ENCODE peak calls at places on chromosomes 4 and X, in ten cellular contexts. Z is Right ventricle myocardium inferior; O is GM04503; W is psoas muscle; N is right atrium auricular region; A is epithelial cell of esophagus; K is hepatocyte; V is dermis microvascular lymphatic vessel endothelial cell; J is AG10803; T is stimulated activated CD8-positive, alpha-beta memory T cell treated with anti-CD3 and anti-CD28 coated beads, Interleukin-12 subunit alpha, Interleukin-12 subunit beta, amount 100 ng/mL, for 1 hour. D is an unnamed sample.

GRCh38 chr4:2757426-2757825 is 1.3 kb upstream of the TNIP2 start:
- DNase-seq in Z (no peak), O (no peak), W (peak), N (no peak), A (no peak), K (no peak), V (no peak), J (no peak), T (no peak), D (no peak)

GRCh38 chr4:35525192-35525978 is 718.9 kb downstream of the ARAP2 start:
- DNase-seq in Z (no peak), O (no peak), W (no peak), N (no peak), A (peak), K (no peak), V (no peak), J (no peak), T (no peak), D (no peak)

GRCh38 chr4:48343531-48343930 is 2.2 kb downstream of the SLAIN2 start:
- DNase-seq in Z (no peak), O (no peak), W (no peak), N (no peak), A (peak), K (no peak), V (no peak), J (peak), T (no peak), D (peak)

GRCh38 chr4:8353912-8354453 is 84.4 kb downstream of the HTRA3 start:
- DNase-seq in Z (no peak), O (no peak), W (no peak), N (no peak), A (no peak), K (no peak), V (no peak), J (peak), T (no peak), D (peak)

GRCh38 chrX:120356084-120356483 is 5.8 kb upstream of the ATP1B4 start:
- DNase-seq in Z (no peak), O (no peak), W (no peak), N (no peak), A (no peak), K (no peak), V (no peak), J (no peak), T (no peak), D (no peak)

GRCh38 chrX:131854586-131854985 is 168.5 kb upstream of the STK26 start:
- DNase-seq in Z (no peak), O (no peak), W (no peak), N (no peak), A (peak), K (no peak), V (no peak), J (peak), T (no peak), D (peak)

GRCh38 chrX:65596270-65596669 is 61.7 kb upstream of the LAS1L start:
- DNase-seq in Z (no peak), O (no peak), W (no peak), N (no peak), A (peak), K (no peak), V (no peak), J (peak), T (peak), D (peak)

GRCh38 chrX:8868070-8868795 is 67.0 kb upstream of the FAM9A start:
- DNase-seq in Z (no peak), O (peak), W (no peak), N (no peak), A (peak), K (no peak), V (no peak), J (peak), T (no peak), D (peak)

GRCh38 chr4:188781655-188782054 is 642.4 kb downstream of the TRIML1 start:
- DNase-seq in Z (no peak), O (no peak), W (no peak), N (no peak), A (peak), K (peak), V (no peak), J (no peak), T (no peak), D (peak)

GRCh38 chr4:82618321-82618720 is 56.5 kb upstream of the TMEM150C start:
- DNase-seq in Z (no peak), O (no peak), W (no peak), N (no peak), A (no peak), K (no peak), V (no peak), J (peak), T (no peak), D (peak)

GRCh38 chrX:34656467-34656841 is 631 bp downstream of the TMEM47 start:
- DNase-seq in Z (no peak), O (no peak), W (no peak), N (no peak), A (no peak), K (peak), V (no peak), J (no peak), T (no peak), D (no peak)

GRCh38 chrX:120797201-120797938 is 78.3 kb downstream of the CT47B1 start:
- DNase-seq in Z (no peak), O (no peak), W (no peak), N (no peak), A (no peak), K (no peak), V (no peak), J (peak), T (no peak), D (peak)

GRCh38 chr4:184728858-184729257 is 5.0 kb downstream of the CENPU start:
- DNase-seq in Z (no peak), O (no peak), W (no peak), N (no peak), A (peak), K (no peak), V (no peak), J (no peak), T (no peak), D (peak)

GRCh38 chr4:124610214-124610613 is 102.3 kb downstream of the ANKRD50 start:
- DNase-seq in Z (no peak), O (no peak), W (no peak), N (no peak), A (peak), K (no peak), V (no peak), J (no peak), T (no peak), D (no peak)

GRCh38 chrX:56385336-56385735 is 153.2 kb downstream of the KLF8 start:
- DNase-seq in Z (no peak), O (no peak), W (no peak), N (no peak), A (no peak), K (no peak), V (no peak), J (no peak), T (no peak), D (no peak)

GRCh38 chr4:146256328-146256727 is 42.0 kb downstream of the REELD1 start:
- DNase-seq in Z (no peak), O (no peak), W (no peak), N (no peak), A (no peak), K (no peak), V (no peak), J (no peak), T (no peak), D (no peak)

GRCh38 chrX:23616361-23616760 is 50.9 kb upstream of the PRDX4 start:
- DNase-seq in Z (no peak), O (no peak), W (no peak), N (no peak), A (peak), K (peak), V (no peak), J (peak), T (no peak), D (peak)

GRCh38 chr4:32562010-32562409 is 1841.8 kb downstream of the PCDH7 start:
- DNase-seq in Z (no peak), O (no peak), W (no peak), N (no peak), A (no peak), K (no peak), V (no peak), J (no peak), T (no peak), D (no peak)

GRCh38 chr4:6372649-6373525 is 99.5 kb downstream of the PPP2R2C start:
- DNase-seq in Z (peak), O (no peak), W (peak), N (no peak), A (peak), K (peak), V (peak), J (peak), T (no peak), D (peak)

GRCh38 chrX:107971636-107972035 is 10.5 kb downstream of the TEX13B start:
- DNase-seq in Z (no peak), O (no peak), W (no peak), N (no peak), A (no peak), K (no peak), V (no peak), J (no peak), T (no peak), D (no peak)

GRCh38 chrX:72716766-72717165 is 2.7 kb upstream of the PHKA1 start:
- DNase-seq in Z (no peak), O (no peak), W (peak), N (no peak), A (peak), K (no peak), V (no peak), J (no peak), T (no peak), D (peak)

GRCh38 chrX:138481649-138482048 is 229.9 kb downstream of the FGF13 start:
- DNase-seq in Z (no peak), O (no peak), W (no peak), N (no peak), A (no peak), K (no peak), V (no peak), J (no peak), T (no peak), D (no peak)

GRCh38 chr4:135277116-135277979 is 1075.8 kb upstream of the PABPC4L start:
- DNase-seq in Z (no peak), O (no peak), W (no peak), N (no peak), A (peak), K (no peak), V (no peak), J (no peak), T (no peak), D (no peak)

GRCh38 chrX:9285342-9285771 is 179.5 kb upstream of the TBL1X start:
- DNase-seq in Z (no peak), O (no peak), W (no peak), N (no peak), A (no peak), K (no peak), V (peak), J (no peak), T (no peak), D (no peak)

GRCh38 chrX:70908541-70908940 is at the start of gene TEX11:
- DNase-seq in Z (no peak), O (no peak), W (no peak), N (no peak), A (no peak), K (no peak), V (no peak), J (no peak), T (no peak), D (no peak)

GRCh38 chrX:38768079-38768478 is 33.2 kb upstream of the MID1IP1 start:
- DNase-seq in Z (no peak), O (peak), W (no peak), N (no peak), A (peak), K (peak), V (peak), J (peak), T (no peak), D (peak)

GRCh38 chr4:161238033-161238432 is 925.8 kb downstream of the FSTL5 start:
- DNase-seq in Z (no peak), O (no peak), W (no peak), N (no peak), A (no peak), K (no peak), V (no peak), J (no peak), T (no peak), D (no peak)

GRCh38 chr4:146975535-146975934 is 29.9 kb upstream of the TTC29 start:
- DNase-seq in Z (no peak), O (no peak), W (no peak), N (no peak), A (no peak), K (no peak), V (no peak), J (no peak), T (no peak), D (no peak)

GRCh38 chr4:159673221-159673620 is 570.3 kb downstream of the RAPGEF2 start:
- DNase-seq in Z (no peak), O (no peak), W (no peak), N (no peak), A (no peak), K (no peak), V (no peak), J (no peak), T (no peak), D (no peak)

GRCh38 chr4:121129606-121130346 is 34.3 kb downstream of the TNIP3 start:
- DNase-seq in Z (no peak), O (no peak), W (no peak), N (no peak), A (peak), K (no peak), V (no peak), J (no peak), T (no peak), D (no peak)

GRCh38 chr4:98150092-98150761 is 7.0 kb upstream of the STPG2 start:
- DNase-seq in Z (no peak), O (no peak), W (no peak), N (no peak), A (peak), K (no peak), V (peak), J (peak), T (no peak), D (peak)

GRCh38 chr4:65747386-65747785 is 77.1 kb upstream of the EPHA5 start:
- DNase-seq in Z (no peak), O (no peak), W (no peak), N (no peak), A (no peak), K (no peak), V (no peak), J (no peak), T (no peak), D (no peak)

GRCh38 chr4:182925298-182925738 is 8.1 kb upstream of the DCTD start:
- DNase-seq in Z (peak), O (no peak), W (peak), N (no peak), A (peak), K (peak), V (peak), J (peak), T (peak), D (peak)